ENCODE peak calls at places on chromosomes 16 and 17, in seven cellular contexts. One of them, this sample, is unnamed.

GRCh38 chr17:79273660-79274059 is 199.0 kb downstream of the ENGASE start:
- DNase-seq in heart left ventricle: no peak
- DNase-seq in pancreas: no peak
- DNase-seq in PC-3: no peak
- DNase-seq in spleen: no peak
- DNase-seq in activated effector memory CD4-positive, alpha-beta T cell treated with Interleukin-2 at 50 U/mL for 16 hours: no peak
- DNase-seq in psoas muscle: no peak
- DNase-seq in this sample: no peak

GRCh38 chr16:3470723-3471122 is 24.6 kb downstream of the C16orf90 start:
- DNase-seq in psoas muscle: peak; percentile 17
- DNase-seq in spleen: peak; percentile 47
- DNase-seq in pancreas: no peak
- DNase-seq in heart left ventricle: no peak
- DNase-seq in PC-3: no peak
- DNase-seq in activated effector memory CD4-positive, alpha-beta T cell treated with Interleukin-2 at 50 U/mL for 16 hours: no peak
- DNase-seq in this sample: no peak

GRCh38 chr16:85413713-85414663 is 199.1 kb upstream of the GSE1 start:
- DNase-seq in activated effector memory CD4-positive, alpha-beta T cell treated with Interleukin-2 at 50 U/mL for 16 hours: no peak
- DNase-seq in psoas muscle: no peak
- DNase-seq in pancreas: peak; percentile 14
- DNase-seq in PC-3: no peak
- DNase-seq in heart left ventricle: no peak
- DNase-seq in spleen: peak; percentile 42
- DNase-seq in this sample: no peak

GRCh38 chr16:81513204-81514040 is 68.8 kb downstream of the CMIP start:
- DNase-seq in PC-3: no peak
- DNase-seq in spleen: peak; percentile 82
- DNase-seq in pancreas: no peak
- DNase-seq in psoas muscle: peak; percentile 81
- DNase-seq in heart left ventricle: peak; percentile 73
- DNase-seq in activated effector memory CD4-positive, alpha-beta T cell treated with Interleukin-2 at 50 U/mL for 16 hours: no peak
- DNase-seq in this sample: no peak

GRCh38 chr17:79188048-79188447 is 113.4 kb downstream of the ENGASE start:
- DNase-seq in heart left ventricle: no peak
- DNase-seq in PC-3: peak; percentile 42
- DNase-seq in spleen: no peak
- DNase-seq in psoas muscle: no peak
- DNase-seq in activated effector memory CD4-positive, alpha-beta T cell treated with Interleukin-2 at 50 U/mL for 16 hours: no peak
- DNase-seq in pancreas: no peak
- DNase-seq in this sample: no peak

GRCh38 chr16:19746561-19746960 is 28.5 kb downstream of the IQCK start:
- DNase-seq in activated effector memory CD4-positive, alpha-beta T cell treated with Interleukin-2 at 50 U/mL for 16 hours: no peak
- DNase-seq in heart left ventricle: peak; percentile 23
- DNase-seq in pancreas: no peak
- DNase-seq in psoas muscle: no peak
- DNase-seq in spleen: no peak
- DNase-seq in PC-3: no peak
- DNase-seq in this sample: no peak

GRCh38 chr17:34633351-34633750 is 54.0 kb downstream of the TMEM132E start:
- DNase-seq in heart left ventricle: no peak
- DNase-seq in activated effector memory CD4-positive, alpha-beta T cell treated with Interleukin-2 at 50 U/mL for 16 hours: no peak
- DNase-seq in spleen: no peak
- DNase-seq in pancreas: peak; percentile 18
- DNase-seq in psoas muscle: no peak
- DNase-seq in PC-3: no peak
- DNase-seq in this sample: no peak

GRCh38 chr16:35732046-35732810 is 2272.8 kb downstream of the TP53TG3F start:
- DNase-seq in activated effector memory CD4-positive, alpha-beta T cell treated with Interleukin-2 at 50 U/mL for 16 hours: no peak
- DNase-seq in pancreas: no peak
- DNase-seq in spleen: no peak
- DNase-seq in heart left ventricle: no peak
- DNase-seq in psoas muscle: no peak
- DNase-seq in PC-3: no peak
- DNase-seq in this sample: no peak

This sample was measured in omental fat pad.